ENCODE peak calls at places on chromosomes 1 and 21, in eight cellular contexts. U is PC-9, Z is suprapubic skin, F is cardiac muscle cell, I is AG04450, J is SJSA1, E is GM23248, S is left ventricle myocardium inferior. V is an unnamed sample. For H3K9me3, the result is how much of the 10 kb centered on the place peaks cover.

GRCh38 chr1:6424000-6424565 is 493 bp upstream of the ESPN start:
- DNase-seq in U (no peak), Z (no peak), F (no peak), I (no peak), J (no peak), E (peak), S (no peak), V (no peak)

GRCh38 chr1:25847929-25848328 is 11.3 kb downstream of the AUNIP start:
- DNase-seq in U (no peak), Z (no peak), F (no peak), I (no peak), J (no peak), E (no peak), S (no peak), V (no peak)

GRCh38 chr1:36622741-36623648 is 140.3 kb upstream of the CSF3R start:
- DNase-seq in U (no peak), Z (no peak), F (no peak), I (no peak), J (no peak), E (no peak), S (no peak), V (no peak)

GRCh38 chr1:116504308-116505156 is 66.3 kb downstream of the CD58 start:
- DNase-seq in U (peak), Z (no peak), F (peak), I (no peak), J (peak), E (peak), S (peak), V (peak)

GRCh38 chr1:88484862-88485261 is 199.2 kb upstream of the PKN2 start:
- DNase-seq in U (no peak), Z (no peak), F (no peak), I (no peak), J (no peak), E (no peak), S (no peak), V (no peak)

GRCh38 chr1:2476066-2476999 is at the start of gene PLCH2:
- DNase-seq in U (no peak), Z (no peak), F (no peak), I (no peak), J (no peak), E (no peak), S (no peak), V (no peak)

GRCh38 chr21:46667735-46668380 is 32.4 kb downstream of the PRMT2 start:
- DNase-seq in U (peak), Z (no peak), F (peak), I (no peak), J (peak), E (peak), S (no peak), V (no peak)

GRCh38 chr1:84141177-84142003 is 2.7 kb upstream of the PRKACB start:
- DNase-seq in U (no peak), Z (no peak), F (peak), I (no peak), J (peak), E (peak), S (no peak), V (peak)

GRCh38 chr1:199742547-199742946 is 285.0 kb upstream of the NR5A2 start:
- DNase-seq in U (peak), Z (no peak), F (peak), I (peak), J (peak), E (peak), S (no peak), V (no peak)

GRCh38 chr1:117959364-117959763 is 29.8 kb downstream of the WDR3 start:
- DNase-seq in U (no peak), Z (no peak), F (peak), I (no peak), J (no peak), E (no peak), S (no peak), V (no peak)

GRCh38 chr1:185068362-185068761 is 23.0 kb downstream of the RNF2 start:
- DNase-seq in U (no peak), Z (no peak), F (no peak), I (no peak), J (no peak), E (no peak), S (no peak), V (no peak)
- H3K9me3 ChIP-seq in U (under half), Z (under half), F (under half), I (under half), J (under half), E (under half), S (under half), V (under half)

GRCh38 chr1:52798331-52798730 is 44.2 kb upstream of the ZYG11A start:
- DNase-seq in U (no peak), Z (no peak), F (no peak), I (no peak), J (no peak), E (no peak), S (no peak), V (no peak)
- H3K9me3 ChIP-seq in U (under half), Z (under half), F (under half), I (under half), J (under half), E (under half), S (under half), V (under half)

GRCh38 chr1:30485072-30485471 is 238.3 kb downstream of the MATN1 start:
- DNase-seq in U (no peak), Z (no peak), F (no peak), I (no peak), J (no peak), E (no peak), S (no peak), V (no peak)
- H3K9me3 ChIP-seq in U (under half), Z (under half), F (under half), I (under half), J (under half), E (under half), S (under half), V (under half)

DNA sequence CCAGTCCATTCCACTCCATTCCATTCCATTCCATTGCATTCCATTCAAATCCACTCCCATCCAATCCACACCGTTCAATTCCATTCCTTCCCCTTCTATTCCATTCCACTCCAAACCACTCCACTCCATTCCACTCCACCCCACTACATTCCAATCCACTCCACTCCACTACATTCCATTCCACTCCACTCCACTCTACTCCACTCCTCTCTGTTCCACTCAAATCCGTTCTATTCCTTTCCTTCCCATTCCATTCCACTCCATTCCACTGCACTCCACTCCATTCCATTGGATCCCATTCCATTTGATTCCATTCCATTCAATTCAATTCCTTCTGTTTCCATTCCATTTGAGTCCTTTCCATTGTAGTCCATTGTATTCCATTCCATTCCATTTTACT is 2568.3 kb upstream of the TPTE start:
- DNase-seq in U (no peak), Z (no peak), F (no peak), I (no peak), J (no peak), E (no peak), S (no peak), V (no peak)
- H3K9me3 ChIP-seq in U (under half), Z (half or more), F (half or more), I (half or more), J (under half), E (under half), S (under half), V (half or more)

GRCh38 chr1:227622739-227623475 is 59.6 kb downstream of the ZNF678 start:
- DNase-seq in U (no peak), Z (no peak), F (no peak), I (no peak), J (no peak), E (no peak), S (no peak), V (no peak)
- H3K9me3 ChIP-seq in U (under half), Z (under half), F (under half), I (under half), J (under half), E (under half), S (half or more), V (under half)

DNA sequence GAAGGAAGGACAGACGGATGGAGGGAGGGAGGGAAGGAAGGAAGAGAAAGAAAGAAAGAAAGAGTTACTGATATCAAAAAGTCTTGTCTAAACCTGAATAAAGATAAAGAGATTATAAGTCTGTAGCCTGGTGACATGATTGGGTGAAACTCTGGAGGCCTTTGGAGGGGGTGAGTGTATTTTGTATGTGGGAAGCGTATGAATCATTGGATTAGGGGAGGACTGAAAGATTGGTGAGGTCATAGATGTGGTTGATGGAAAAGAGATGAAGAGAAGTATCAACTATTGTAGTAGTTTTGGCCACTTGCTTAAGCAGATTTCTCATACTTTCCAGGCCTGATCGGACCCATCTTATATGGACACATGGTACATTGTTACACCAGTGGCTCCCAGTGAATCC is 11.5 kb upstream of the KCNJ6 start:
- DNase-seq in U (no peak), Z (no peak), F (no peak), I (no peak), J (no peak), E (peak), S (no peak), V (no peak)
- H3K9me3 ChIP-seq in U (under half), Z (under half), F (under half), I (under half), J (under half), E (under half), S (under half), V (under half)

GRCh38 chr1:227661495-227661894 is 73.6 kb downstream of the JMJD4 start:
- DNase-seq in U (no peak), Z (no peak), F (no peak), I (no peak), J (no peak), E (no peak), S (no peak), V (no peak)

GRCh38 chr1:227662933-227663332 is 72.2 kb downstream of the JMJD4 start:
- DNase-seq in U (no peak), Z (no peak), F (no peak), I (no peak), J (no peak), E (no peak), S (no peak), V (no peak)

DNA sequence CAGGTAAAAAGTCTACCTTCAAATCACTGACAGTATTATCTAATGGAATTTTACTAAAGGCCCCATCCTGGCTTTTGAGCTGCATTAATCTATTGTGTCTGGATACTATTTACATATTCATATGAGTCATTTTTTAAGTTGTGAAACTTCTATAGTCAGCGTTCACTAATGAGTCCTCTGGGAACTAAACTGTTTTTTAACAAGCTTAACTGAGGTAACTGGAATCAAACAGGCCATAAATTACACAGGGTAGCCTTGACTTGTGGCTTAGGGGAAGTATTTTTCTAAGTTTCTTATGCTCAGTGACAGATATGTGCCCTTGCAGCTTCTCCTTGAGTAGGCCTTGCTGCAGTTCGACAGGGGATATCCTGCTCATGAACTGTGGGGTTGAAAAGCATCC is 68.8 kb downstream of the JMJD4 start:
- DNase-seq in U (no peak), Z (no peak), F (no peak), I (no peak), J (no peak), E (peak), S (no peak), V (no peak)
- H3K9me3 ChIP-seq in U (under half), Z (half or more), F (under half), I (under half), J (under half), E (under half), S (half or more), V (under half)

GRCh38 chr1:152067150-152067549 is 21.7 kb downstream of the TCHHL1 start:
- DNase-seq in U (no peak), Z (no peak), F (no peak), I (no peak), J (no peak), E (no peak), S (no peak), V (no peak)

GRCh38 chr1:152067929-152068328 is 20.9 kb downstream of the TCHHL1 start:
- DNase-seq in U (no peak), Z (no peak), F (no peak), I (no peak), J (no peak), E (no peak), S (no peak), V (no peak)

DNA sequence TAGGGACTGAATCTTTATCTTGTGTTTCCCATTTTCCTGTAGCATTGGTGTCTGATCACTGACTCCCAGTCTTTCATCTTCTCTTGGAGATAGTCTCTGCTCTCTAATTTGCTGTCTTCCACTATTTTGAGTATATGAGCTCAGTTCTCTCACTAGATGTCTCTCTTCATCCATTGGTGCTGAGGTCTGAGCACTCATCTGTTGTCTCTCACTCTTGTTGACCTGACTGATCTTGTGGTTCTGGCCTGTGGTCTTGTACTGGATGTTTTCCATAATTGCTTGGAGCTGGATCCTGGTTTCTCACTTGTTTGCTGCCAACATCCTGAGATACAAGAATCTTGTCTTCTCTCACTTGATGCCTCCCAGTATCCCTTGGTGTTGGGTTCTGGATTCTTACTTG is 25.1 kb upstream of the S100A11 start:
- DNase-seq in U (no peak), Z (no peak), F (no peak), I (no peak), J (no peak), E (no peak), S (no peak), V (no peak)
- H3K9me3 ChIP-seq in U (under half), Z (under half), F (under half), I (under half), J (under half), E (under half), S (under half), V (under half)

GRCh38 chr1:42504535-42505128 is 41.5 kb downstream of the CCDC30 start:
- DNase-seq in U (no peak), Z (no peak), F (no peak), I (no peak), J (no peak), E (no peak), S (no peak), V (peak)

GRCh38 chr1:42506576-42506975 is 43.5 kb downstream of the CCDC30 start:
- DNase-seq in U (no peak), Z (no peak), F (no peak), I (no peak), J (no peak), E (no peak), S (no peak), V (no peak)
- H3K9me3 ChIP-seq in U (under half), Z (under half), F (under half), I (under half), J (under half), E (under half), S (half or more), V (under half)

GRCh38 chr1:4379451-4380175 is 274.8 kb upstream of the AJAP1 start:
- DNase-seq in U (no peak), Z (no peak), F (no peak), I (no peak), J (no peak), E (no peak), S (no peak), V (no peak)
- H3K9me3 ChIP-seq in U (under half), Z (under half), F (under half), I (under half), J (under half), E (under half), S (under half), V (under half)